ENCODE peak calls at places on chromosomes 11 and 22, in four cellular contexts. One of them, this sample, is unnamed.

GRCh38 chr11:72144807-72145565 is 9.5 kb downstream of the FOLR3 start:
- DNase-seq in mucosa of gallbladder: peak
- DNase-seq in SK-MEL-5: no peak
- DNase-seq in memory B cell: no peak
- DNase-seq in this sample: no peak

GRCh38 chr11:4093519-4094347 is 866 bp upstream of the RRM1 start:
- DNase-seq in mucosa of gallbladder: no peak
- DNase-seq in SK-MEL-5: peak
- DNase-seq in memory B cell: no peak
- DNase-seq in this sample: no peak

GRCh38 chr11:117840881-117841581 is 16.5 kb upstream of the FXYD2 start:
- DNase-seq in mucosa of gallbladder: peak
- DNase-seq in SK-MEL-5: no peak
- DNase-seq in memory B cell: no peak
- DNase-seq in this sample: peak

GRCh38 chr11:114956565-114956964 is 278.2 kb downstream of the NXPE2 start:
- DNase-seq in mucosa of gallbladder: no peak
- DNase-seq in SK-MEL-5: no peak
- DNase-seq in memory B cell: no peak
- DNase-seq in this sample: no peak

GRCh38 chr11:61541568-61541967 is 33.0 kb downstream of the LRRC10B start:
- DNase-seq in mucosa of gallbladder: no peak
- DNase-seq in SK-MEL-5: no peak
- DNase-seq in memory B cell: no peak
- DNase-seq in this sample: no peak

GRCh38 chr11:33158596-33158995 is 2.7 kb downstream of the CSTF3 start:
- DNase-seq in mucosa of gallbladder: no peak
- DNase-seq in SK-MEL-5: no peak
- DNase-seq in memory B cell: no peak
- DNase-seq in this sample: no peak

GRCh38 chr11:111913997-111914396 is 1.5 kb downstream of the HSPB2 start:
- DNase-seq in mucosa of gallbladder: no peak
- DNase-seq in SK-MEL-5: peak
- DNase-seq in memory B cell: no peak
- DNase-seq in this sample: no peak

GRCh38 chr11:126257144-126257543 is 11.6 kb downstream of the SRPRA start:
- DNase-seq in mucosa of gallbladder: no peak
- DNase-seq in SK-MEL-5: no peak
- DNase-seq in memory B cell: no peak
- DNase-seq in this sample: no peak

GRCh38 chr11:130403301-130403804 is 25.1 kb downstream of the ADAMTS8 start:
- DNase-seq in mucosa of gallbladder: peak
- DNase-seq in SK-MEL-5: no peak
- DNase-seq in memory B cell: no peak
- DNase-seq in this sample: peak

GRCh38 chr11:125637840-125638239 is 12.9 kb downstream of the CHEK1 start:
- DNase-seq in mucosa of gallbladder: no peak
- DNase-seq in SK-MEL-5: peak
- DNase-seq in memory B cell: no peak
- DNase-seq in this sample: no peak

GRCh38 chr11:83025267-83025704 is 46.4 kb downstream of the RAB30 start:
- DNase-seq in mucosa of gallbladder: no peak
- DNase-seq in SK-MEL-5: peak
- DNase-seq in memory B cell: no peak
- DNase-seq in this sample: no peak

GRCh38 chr22:50146440-50147228 is 23.9 kb upstream of the PANX2 start:
- DNase-seq in mucosa of gallbladder: peak
- DNase-seq in SK-MEL-5: peak
- DNase-seq in memory B cell: no peak
- DNase-seq in this sample: peak

GRCh38 chr11:9069256-9069655 is 22.1 kb downstream of the SCUBE2 start:
- DNase-seq in mucosa of gallbladder: no peak
- DNase-seq in SK-MEL-5: no peak
- DNase-seq in memory B cell: no peak
- DNase-seq in this sample: no peak

GRCh38 chr22:39278040-39278439 is 33.3 kb upstream of the PDGFB start:
- DNase-seq in mucosa of gallbladder: no peak
- DNase-seq in SK-MEL-5: no peak
- DNase-seq in memory B cell: no peak
- DNase-seq in this sample: no peak

GRCh38 chr22:47090591-47091240 is 328.3 kb downstream of the TBC1D22A start:
- DNase-seq in mucosa of gallbladder: no peak
- DNase-seq in SK-MEL-5: no peak
- DNase-seq in memory B cell: no peak
- DNase-seq in this sample: no peak

GRCh38 chr11:106395716-106396349 is 318.4 kb downstream of the AASDHPPT start:
- DNase-seq in mucosa of gallbladder: no peak
- DNase-seq in SK-MEL-5: no peak
- DNase-seq in memory B cell: no peak
- DNase-seq in this sample: no peak

GRCh38 chr22:22928666-22929380 is 41.2 kb downstream of the IGLL5 start:
- DNase-seq in mucosa of gallbladder: no peak
- DNase-seq in SK-MEL-5: no peak
- DNase-seq in memory B cell: peak
- DNase-seq in this sample: peak